ENCODE peak calls at places on chromosomes 3 and 15, in five cellular contexts. D is effector memory CD4-positive, alpha-beta T cell; R is right lobe of liver; E is heart left ventricle; B is CD8-positive, alpha-beta T cell. U is an unnamed sample.

GRCh38 chr3:112013058-112013783 is 14.5 kb downstream of the TAGLN3 start:
- DNase-seq in D (peak), R (peak), E (peak), B (peak), U (peak)

GRCh38 chr3:114293846-114294245 is at the start of gene TIGIT:
- DNase-seq in D (no peak), R (no peak), E (no peak), B (no peak), U (no peak)

GRCh38 chr15:39028069-39028468 is 463.5 kb upstream of the RASGRP1 start:
- DNase-seq in R (no peak), B (no peak), D (no peak), E (peak), U (no peak)

GRCh38 chr15:78103406-78104118 is 11.2 kb downstream of the SH2D7 start:
- DNase-seq in R (no peak), E (no peak), D (no peak), B (peak), U (no peak)

GRCh38 chr15:73866881-73867410 is 6.4 kb upstream of the TBC1D21 start:
- DNase-seq in D (no peak), E (no peak), B (no peak), R (no peak), U (no peak)

GRCh38 chr15:79257454-79257853 is 25.1 kb upstream of the ANKRD34C start:
- DNase-seq in B (no peak), R (no peak), E (no peak), D (no peak), U (no peak)

GRCh38 chr15:78179906-78180305 is 30.7 kb downstream of the IDH3A start:
- DNase-seq in B (no peak), R (no peak), E (no peak), D (no peak), U (no peak)

GRCh38 chr3:28308196-28308595 is 40.3 kb upstream of the ZCWPW2 start:
- DNase-seq in B (no peak), R (no peak), E (no peak), D (no peak), U (no peak)

GRCh38 chr3:69763458-69763857 is 24.2 kb downstream of the MITF start:
- DNase-seq in E (no peak), D (no peak), R (no peak), B (no peak), U (no peak)

GRCh38 chr3:31858439-31858838 is 122.6 kb downstream of the OSBPL10 start:
- DNase-seq in R (no peak), E (no peak), D (no peak), B (no peak), U (no peak)

GRCh38 chr15:84741151-84741550 is 7.2 kb upstream of the ZNF592 start:
- DNase-seq in R (no peak), D (no peak), B (no peak), E (no peak), U (no peak)

GRCh38 chr15:64229129-64229724 is 66.4 kb upstream of the PPIB start:
- DNase-seq in E (no peak), R (no peak), B (no peak), D (no peak), U (no peak)

GRCh38 chr3:149174901-149175300 is 45.5 kb downstream of the HPS3 start:
- DNase-seq in B (no peak), E (no peak), R (no peak), D (no peak), U (no peak)

GRCh38 chr15:69468241-69469121 is 15.9 kb downstream of the RPLP1 start:
- DNase-seq in D (peak), B (peak), R (no peak), E (no peak), U (peak)

GRCh38 chr3:39435006-39435748 is 28.7 kb downstream of the RPSA start:
- DNase-seq in B (no peak), D (no peak), R (no peak), E (no peak), U (no peak)

GRCh38 chr3:23873941-23874340 is 42.8 kb downstream of the NKIRAS1 start:
- DNase-seq in D (no peak), B (no peak), R (no peak), E (no peak), U (no peak)

GRCh38 chr3:33808559-33808958 is 10.1 kb downstream of the PDCD6IP start:
- DNase-seq in R (no peak), D (no peak), B (no peak), E (no peak), U (no peak)

GRCh38 chr3:116140100-116140689 is 305.1 kb downstream of the LSAMP start:
- DNase-seq in R (no peak), E (no peak), B (no peak), D (no peak), U (no peak)

GRCh38 chr3:64300790-64301423 is 75.6 kb upstream of the PRICKLE2 start:
- DNase-seq in E (no peak), B (no peak), D (no peak), R (no peak), U (no peak)

GRCh38 chr3:13079051-13079450 is 5.8 kb upstream of the IQSEC1 start:
- DNase-seq in E (no peak), B (no peak), D (no peak), R (no peak), U (no peak)

GRCh38 chr3:41997702-41998551 is 36.0 kb upstream of the ULK4 start:
- DNase-seq in R (no peak), E (no peak), D (no peak), B (no peak), U (no peak)

GRCh38 chr3:169148448-169149348 is 514.8 kb downstream of the MECOM start:
- DNase-seq in R (no peak), B (no peak), E (no peak), D (no peak), U (no peak)
- H3K27ac ChIP-seq in R (no peak), B (no peak), E (peak), D (no peak), U (no peak)

GRCh38 chr3:184739594-184740505 is 28.0 kb upstream of the MAGEF1 start:
- DNase-seq in B (no peak), D (no peak), E (no peak), R (no peak), U (no peak)
- H3K27ac ChIP-seq in B (no peak), D (no peak), E (no peak), R (no peak), U (no peak)

GRCh38 chr3:18447720-18448119 is 22.6 kb upstream of the SATB1 start:
- DNase-seq in E (no peak), B (no peak), R (no peak), D (no peak), U (no peak)

GRCh38 chr3:18445421-18446066 is 20.4 kb upstream of the SATB1 start:
- DNase-seq in E (no peak), R (peak), D (peak), B (peak), U (peak)

GRCh38 chr3:18444597-18445420 is 19.7 kb upstream of the SATB1 start:
- DNase-seq in R (peak), D (peak), E (peak), B (peak), U (peak)

GRCh38 chr3:18443670-18444596 is 18.8 kb upstream of the SATB1 start:
- DNase-seq in B (no peak), R (peak), D (peak), E (peak), U (peak)

DNA sequence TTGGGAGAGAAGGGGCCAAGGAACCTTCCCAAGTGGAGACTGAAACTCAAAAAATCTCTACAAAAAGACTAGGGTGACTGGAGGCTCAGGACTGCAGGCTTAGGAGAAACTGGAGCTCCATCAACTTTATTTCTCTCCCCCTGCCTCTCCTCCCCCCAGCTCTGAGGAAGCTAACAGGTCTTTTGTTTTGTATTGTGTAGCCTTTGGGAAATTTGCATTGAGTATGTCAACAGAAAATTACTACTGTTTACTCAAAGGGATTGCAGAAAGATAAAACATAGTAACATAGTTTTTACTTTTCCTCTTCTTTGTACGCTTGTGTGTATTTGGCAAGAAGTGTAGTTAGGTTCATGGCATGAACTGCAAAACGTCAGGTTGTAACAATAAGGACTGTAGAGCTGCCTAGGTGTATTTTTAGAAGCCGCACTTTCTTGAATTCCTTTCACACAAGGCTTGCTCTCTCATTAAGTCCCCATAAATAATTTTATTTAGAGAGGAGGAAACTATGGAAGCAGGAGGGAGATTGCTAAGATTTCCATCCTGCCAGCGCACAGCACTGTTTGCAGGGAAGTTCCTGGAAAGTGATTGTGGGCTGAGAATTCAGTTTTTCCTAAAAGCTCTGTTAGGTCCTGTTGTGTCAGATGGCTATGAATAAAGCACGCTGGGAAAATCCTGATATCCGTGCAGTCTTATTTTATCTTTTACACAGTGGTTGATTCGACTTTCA is 21.1 kb upstream of the SATB1 start:
- DNase-seq in B (no peak), D (no peak), R (no peak), E (no peak), U (peak)
- H3K27ac ChIP-seq in B (peak), D (peak), R (no peak), E (no peak), U (no peak)

DNA sequence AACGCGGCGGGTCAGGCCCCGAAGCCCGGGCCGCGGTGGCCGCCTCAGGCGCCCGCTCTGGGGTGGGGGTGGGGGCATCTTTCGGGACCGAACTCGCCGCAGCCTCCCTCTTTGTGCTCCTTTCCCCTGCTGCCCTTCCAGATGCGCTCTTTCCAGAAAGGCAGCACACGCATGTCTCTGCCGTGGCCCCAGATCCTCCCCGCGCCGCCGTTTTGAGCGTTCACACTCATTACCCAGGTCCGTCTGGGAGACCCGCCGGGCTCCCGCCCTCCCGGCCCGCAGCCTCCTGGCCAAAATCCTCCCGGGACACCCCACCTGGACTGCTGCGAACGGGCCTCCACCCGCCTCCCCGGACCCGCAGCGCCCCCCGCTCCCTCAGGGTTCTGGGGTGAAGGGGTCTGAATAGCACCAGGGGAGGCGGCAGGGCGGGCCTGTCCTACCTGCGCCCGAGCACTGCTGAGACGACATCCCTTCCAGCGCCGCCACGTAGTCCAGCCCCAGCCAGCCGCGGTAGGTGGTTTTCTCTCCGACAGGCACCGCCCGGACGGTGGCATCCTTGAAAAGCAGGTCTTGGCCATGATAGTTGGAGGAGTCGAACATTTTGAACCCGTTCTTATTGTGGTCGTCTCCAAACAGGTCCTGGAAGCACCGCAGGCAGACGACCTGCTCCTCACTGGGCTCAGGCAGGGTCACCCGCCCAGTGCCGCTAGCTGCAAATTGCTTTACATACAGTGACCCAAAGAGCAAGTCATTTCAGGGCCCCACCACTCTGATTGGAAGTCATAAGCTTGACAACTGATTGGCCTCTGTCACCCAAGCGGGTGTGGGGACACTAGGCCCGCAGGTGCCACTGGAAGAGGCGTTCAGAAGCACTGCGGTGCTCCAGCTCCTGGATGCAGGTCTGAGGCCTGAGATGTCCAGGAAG is 25.9 kb downstream of the MELTF start:
- DNase-seq in R (peak), B (no peak), D (no peak), E (no peak), U (peak)
- H3K27ac ChIP-seq in R (peak), B (no peak), D (peak), E (no peak), U (peak)

GRCh38 chr3:171789759-171790505 is 20.4 kb downstream of the PLD1 start:
- DNase-seq in D (no peak), B (no peak), E (no peak), R (no peak), U (peak)
- H3K27ac ChIP-seq in D (no peak), B (no peak), E (no peak), R (no peak), U (no peak)

GRCh38 chr3:105823149-105823866 is 45.5 kb downstream of the CBLB start:
- DNase-seq in E (no peak), B (no peak), D (no peak), R (no peak), U (no peak)
- H3K27ac ChIP-seq in E (peak), B (no peak), D (no peak), R (peak), U (no peak)